ENCODE peak calls at places on chromosomes 12 and 14, in six cellular contexts. S, T, A, B, N and R are unnamed samples.

GRCh38 chr12:82682851-82683261 is 3.9 kb upstream of the TMTC2 start:
- DNase-seq in T (no peak), S (no peak), B (no peak), N (no peak), A (no peak), R (no peak)

GRCh38 chr12:97169922-97170321 is 262.9 kb downstream of the NEDD1 start:
- DNase-seq in A (no peak), T (no peak), S (no peak), N (no peak), B (no peak), R (no peak)

GRCh38 chr12:54370218-54370730 is 6.0 kb upstream of the GPR84 start:
- DNase-seq in B (no peak), T (peak; percentile 95), S (peak; percentile 80), N (peak; percentile 79), A (peak; percentile 75), R (peak; percentile 89)

GRCh38 chr14:33647385-33647786 is 303.5 kb downstream of the EGLN3 start:
- DNase-seq in S (no peak), A (no peak), B (no peak), N (no peak), T (no peak), R (no peak)

GRCh38 chr14:94681300-94682060 is 69.3 kb downstream of the SERPINA3 start:
- DNase-seq in S (peak; percentile 32), B (no peak), N (peak; percentile 15), A (peak; percentile 47), T (no peak), R (peak; percentile 60)

GRCh38 chr12:109725321-109726105 is 11.9 kb downstream of the FAM222A start:
- DNase-seq in A (no peak), B (no peak), N (no peak), S (no peak), T (no peak), R (no peak)

GRCh38 chr14:39050389-39050788 is 52.6 kb downstream of the SEC23A start:
- DNase-seq in S (no peak), B (no peak), A (no peak), T (no peak), N (no peak), R (no peak)

GRCh38 chr12:87967871-87968270 is 61.3 kb downstream of the C12orf50 start:
- DNase-seq in B (no peak), S (no peak), N (no peak), A (no peak), T (no peak), R (no peak)

GRCh38 chr14:53608369-53608768 is 348.3 kb downstream of the BMP4 start:
- DNase-seq in T (no peak), S (peak; percentile 47), A (no peak), N (peak; percentile 64), B (no peak), R (no peak)

GRCh38 chr12:21676781-21677180 is 19.1 kb upstream of the LDHB start:
- DNase-seq in B (no peak), N (no peak), T (no peak), S (no peak), A (no peak), R (no peak)

GRCh38 chr14:90168425-90169105 is 87.8 kb upstream of the PSMC1 start:
- DNase-seq in A (no peak), S (no peak), T (no peak), B (no peak), N (no peak), R (no peak)

GRCh38 chr14:91732859-91733477 is 1.1 kb upstream of the CATSPERB start:
- DNase-seq in A (no peak), B (no peak), T (no peak), S (no peak), N (no peak), R (no peak)

GRCh38 chr14:101781240-101782061 is 19.9 kb downstream of the PPP2R5C start:
- DNase-seq in A (no peak), N (no peak), T (peak; percentile 87), B (peak; percentile 80), S (no peak), R (no peak)

GRCh38 chr14:33768458-33768830 is 182.4 kb downstream of the EGLN3 start:
- DNase-seq in A (no peak), B (no peak), N (no peak), T (no peak), S (no peak), R (no peak)

GRCh38 chr14:33441633-33442032 is 503.0 kb downstream of the NPAS3 start:
- DNase-seq in T (no peak), N (no peak), A (no peak), B (no peak), S (no peak), R (no peak)

GRCh38 chr14:61332658-61333029 is 11.3 kb downstream of the PRKCH start:
- DNase-seq in T (no peak), N (no peak), S (no peak), B (no peak), A (no peak), R (no peak)

GRCh38 chr14:99534863-99535262 is 53.7 kb downstream of the CCNK start:
- DNase-seq in B (no peak), T (peak; percentile 56), A (no peak), S (no peak), N (no peak), R (no peak)

GRCh38 chr12:126537961-126538530 is 1472.8 kb downstream of the AACS start:
- DNase-seq in A (no peak), T (no peak), N (no peak), B (no peak), S (no peak), R (no peak)

GRCh38 chr14:32099473-32099872 is 22.4 kb downstream of the ARHGAP5 start:
- DNase-seq in S (no peak), N (no peak), A (no peak), T (no peak), B (no peak), R (no peak)

GRCh38 chr14:101520621-101521305 is 40.5 kb upstream of the DIO3 start:
- DNase-seq in A (no peak), T (no peak), N (no peak), B (no peak), S (no peak), R (no peak)

GRCh38 chr14:104316723-104317499 is 178.5 kb downstream of the KIF26A start:
- DNase-seq in T (peak; percentile 50), N (no peak), B (no peak), A (no peak), S (peak; percentile 9), R (peak; percentile 72)

GRCh38 chr14:57611555-57612075 is 118.0 kb upstream of the CCDC198 start:
- DNase-seq in A (no peak), B (no peak), T (no peak), N (no peak), S (no peak), R (no peak)

GRCh38 chr12:50928392-50928791 is 24.0 kb upstream of the HIGD1C start:
- DNase-seq in B (no peak), S (no peak), N (no peak), A (no peak), T (no peak), R (no peak)

GRCh38 chr14:104249092-104249491 is 110.7 kb downstream of the KIF26A start:
- DNase-seq in S (no peak), T (peak; percentile 58), B (no peak), N (no peak), A (no peak), R (peak; percentile 27)

GRCh38 chr14:44988694-44989093 is 26.7 kb downstream of the TOGARAM1 start:
- DNase-seq in B (no peak), T (no peak), A (no peak), S (no peak), N (no peak), R (no peak)
- TF ChIP-seq EP300 in B (no peak), T (no peak), A (no peak), S (no peak), N (no peak), R (no peak)

GRCh38 chr14:47676301-47676617 is 854 bp upstream of the MDGA2 start:
- DNase-seq in N (no peak), T (no peak), S (no peak), B (no peak), A (no peak), R (no peak)

GRCh38 chr14:47674546-47675238 is 713 bp downstream of the MDGA2 start:
- DNase-seq in N (no peak), T (peak; percentile 82), S (no peak), B (no peak), A (no peak), R (no peak)

GRCh38 chr14:47675239-47675488 is 241 bp downstream of the MDGA2 start:
- DNase-seq in A (no peak), S (no peak), T (no peak), B (no peak), N (no peak), R (no peak)

GRCh38 chr14:47674148-47674545 is 1.3 kb downstream of the MDGA2 start:
- DNase-seq in A (no peak), B (no peak), N (no peak), T (peak; percentile 73), S (no peak), R (no peak)

GRCh38 chr14:47675489-47676300 is at the start of gene MDGA2:
- DNase-seq in T (peak; percentile 78), B (no peak), N (no peak), A (no peak), S (no peak), R (no peak)
- TF ChIP-seq POLR2AphosphoS5 in T (no peak), B (no peak), N (no peak), A (no peak), S (no peak), R (no peak)

GRCh38 chr14:81436296-81437138 is 36.4 kb upstream of the STON2 start:
- DNase-seq in B (no peak), T (peak; percentile 96), S (peak; percentile 83), N (peak; percentile 79), A (peak; percentile 93), R (peak; percentile 84)

GRCh38 chr14:81434230-81434629 is 34.1 kb upstream of the STON2 start:
- DNase-seq in T (no peak), A (peak; percentile 43), B (no peak), N (no peak), S (no peak), R (no peak)

GRCh38 chr14:81435048-81435577 is 35.0 kb upstream of the STON2 start:
- DNase-seq in A (no peak), N (no peak), T (no peak), S (no peak), B (no peak), R (no peak)

GRCh38 chr14:81437226-81437625 is 37.1 kb upstream of the STON2 start:
- DNase-seq in A (no peak), B (no peak), N (no peak), T (no peak), S (no peak), R (no peak)

DNA sequence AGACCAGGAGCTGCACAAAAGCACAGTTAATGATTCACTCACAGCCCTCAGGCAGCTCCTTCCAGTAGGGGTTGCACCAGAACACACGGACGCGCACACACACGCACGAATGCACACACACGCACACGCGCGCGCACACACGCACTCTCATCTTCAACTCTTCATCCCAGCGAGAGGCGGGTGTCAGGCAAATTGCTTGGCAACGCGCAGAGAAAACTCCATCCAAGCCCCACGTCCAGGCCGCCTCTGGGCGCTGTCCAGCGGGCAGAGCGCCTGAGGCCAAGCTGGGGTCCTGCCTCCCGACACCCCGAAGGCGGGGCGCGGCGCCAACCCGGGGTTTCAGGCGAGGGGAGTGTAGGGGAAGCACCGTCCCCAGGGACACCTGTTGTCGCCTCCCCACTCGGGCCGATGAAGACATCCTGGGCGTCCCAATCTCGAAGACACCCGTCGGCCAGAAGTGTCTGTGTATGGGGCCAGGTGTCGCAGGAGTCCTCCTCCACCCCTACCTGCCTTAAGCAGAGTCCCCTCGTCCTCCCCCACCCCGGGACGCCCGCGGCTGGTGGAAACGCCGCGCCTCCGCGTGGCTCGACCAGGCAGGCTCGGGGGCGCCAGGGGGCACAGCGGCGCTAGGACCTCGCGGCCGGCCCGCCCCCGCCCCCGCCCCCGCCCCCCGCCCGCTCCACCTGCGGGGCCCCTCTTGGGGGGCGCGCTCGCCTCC is 35.6 kb upstream of the STON2 start:
- DNase-seq in A (peak; percentile 74), N (peak; percentile 42), B (no peak), T (peak; percentile 93), S (peak; percentile 41), R (peak; percentile 84)
- TF ChIP-seq EP300 in A (no peak), N (no peak), B (no peak), T (no peak), S (no peak), R (no peak)

GRCh38 chr14:20873370-20874177 is 17.6 kb upstream of the RNASE3 start:
- DNase-seq in B (peak; percentile 92), N (peak; percentile 72), S (peak; percentile 85), T (peak; percentile 97), A (peak; percentile 44), R (peak; percentile 80)
- TF ChIP-seq POLR2AphosphoS5 in B (peak; percentile 32), N (no peak), S (no peak), T (no peak), A (no peak), R (no peak)